ENCODE peak calls at places on chromosomes 5 and 9, in four cellular contexts. P is colonic mucosa, F is heart left ventricle, N is fibroblast of lung. B is an unnamed sample.

GRCh38 chr5:152560508-152561137 is 155.5 kb upstream of the NMUR2 start:
- DNase-seq in F (peak; percentile 71), P (peak; percentile 33), N (peak; percentile 65), B (peak; percentile 46)

GRCh38 chr9:136741885-136742568 is 713 bp downstream of the LCN10 start:
- DNase-seq in P (no peak), N (no peak), F (no peak), B (no peak)

GRCh38 chr5:172595591-172596455 is 45.2 kb upstream of the NEURL1B start:
- DNase-seq in P (no peak), F (no peak), N (no peak), B (no peak)

GRCh38 chr9:90458485-90458884 is 184.1 kb downstream of the DIRAS2 start:
- DNase-seq in N (no peak), F (no peak), P (peak; percentile 73), B (no peak)

GRCh38 chr9:114271556-114272510 is 51.1 kb upstream of the ORM1 start:
- DNase-seq in P (no peak), F (peak; percentile 68), N (peak; percentile 72), B (no peak)

GRCh38 chr5:53983568-53984465 is 326.6 kb downstream of the ARL15 start:
- DNase-seq in N (peak; percentile 33), F (no peak), P (no peak), B (peak; percentile 57)

GRCh38 chr5:96790851-96791513 is 16.8 kb downstream of the ERAP1 start:
- DNase-seq in F (no peak), P (no peak), N (peak; percentile 54), B (peak; percentile 41)

GRCh38 chr5:43042176-43042625 is 2.1 kb upstream of the ANXA2R start:
- DNase-seq in F (peak; percentile 81), P (peak; percentile 68), N (peak; percentile 76), B (peak; percentile 47)

GRCh38 chr5:56852228-56853000 is 37.1 kb downstream of the MAP3K1 start:
- DNase-seq in N (peak; percentile 52), F (no peak), P (no peak), B (peak; percentile 15)

GRCh38 chr5:40333459-40334241 is 346.1 kb upstream of the PTGER4 start:
- DNase-seq in N (peak; percentile 8), F (no peak), P (no peak), B (peak; percentile 54)

GRCh38 chr9:114662081-114662989 is 4.7 kb upstream of the TEX53 start:
- DNase-seq in N (peak; percentile 39), P (peak; percentile 63), F (no peak), B (peak; percentile 38)

GRCh38 chr9:114906922-114907571 is 23.3 kb downstream of the TNFSF8 start:
- DNase-seq in P (no peak), N (peak; percentile 59), F (no peak), B (peak; percentile 42)

GRCh38 chr9:14806941-14807340 is 84.4 kb upstream of the CER1 start:
- DNase-seq in F (no peak), N (peak; percentile 9), P (no peak), B (peak; percentile 80)

GRCh38 chr9:111715471-111715870 is 54.1 kb downstream of the GNG10 start:
- DNase-seq in N (no peak), P (no peak), F (no peak), B (no peak)

GRCh38 chr5:52690236-52690685 is 97.5 kb upstream of the ITGA1 start:
- DNase-seq in P (no peak), N (no peak), F (no peak), B (no peak)

GRCh38 chr9:19116391-19116790 is 10.9 kb downstream of the PLIN2 start:
- DNase-seq in F (peak; percentile 74), P (no peak), N (peak; percentile 83), B (peak; percentile 81)

GRCh38 chr5:141476132-141476909 is 555 bp downstream of the PCDHGC3 start:
- DNase-seq in P (peak; percentile 63), N (peak; percentile 84), F (peak; percentile 66), B (peak; percentile 52)

GRCh38 chr9:109206670-109207069 is 39.6 kb upstream of the FRRS1L start:
- DNase-seq in P (no peak), F (no peak), N (no peak), B (peak; percentile 34)

GRCh38 chr5:68251386-68251785 is 35.8 kb downstream of the PIK3R1 start:
- DNase-seq in P (no peak), N (no peak), F (peak; percentile 40), B (peak; percentile 52)

GRCh38 chr5:167889276-167889675 is 402.2 kb upstream of the WWC1 start:
- DNase-seq in P (no peak), N (no peak), F (no peak), B (no peak)

GRCh38 chr5:177333420-177334154 is 17.9 kb downstream of the LMAN2 start:
- DNase-seq in F (no peak), P (no peak), N (no peak), B (no peak)

GRCh38 chr5:113162770-113163169 is 186.2 kb downstream of the DCP2 start:
- DNase-seq in F (no peak), P (no peak), N (peak; percentile 44), B (peak; percentile 98)

GRCh38 chr5:124764992-124765611 is 18.7 kb upstream of the ZNF608 start:
- DNase-seq in F (no peak), P (no peak), N (no peak), B (no peak)

GRCh38 chr9:91374939-91375338 is 13.2 kb upstream of the AUH start:
- DNase-seq in F (no peak), N (peak; percentile 78), P (no peak), B (peak; percentile 10)

GRCh38 chr5:115838885-115839518 is 2.4 kb downstream of the ATG12 start:
- DNase-seq in P (no peak), F (peak; percentile 39), N (peak; percentile 72), B (peak; percentile 62)

GRCh38 chr9:91659529-91660294 is 236.1 kb upstream of the NFIL3 start:
- DNase-seq in N (peak; percentile 49), F (no peak), P (no peak), B (peak; percentile 34)

GRCh38 chr9:35757527-35758275 is 3.6 kb upstream of the MSMP start:
- DNase-seq in P (no peak), F (peak; percentile 51), N (no peak), B (peak; percentile 32)

GRCh38 chr9:7075154-7075553 is 317.4 kb downstream of the KDM4C start:
- DNase-seq in F (no peak), P (no peak), N (no peak), B (no peak)

GRCh38 chr9:130069048-130069447 is 15.3 kb downstream of the GPR107 start:
- DNase-seq in P (no peak), F (no peak), N (no peak), B (no peak)

GRCh38 chr9:130074391-130075115 is 20.8 kb downstream of the GPR107 start:
- DNase-seq in N (no peak), P (no peak), F (no peak), B (no peak)

GRCh38 chr9:130078547-130078946 is 24.8 kb downstream of the GPR107 start:
- DNase-seq in N (no peak), P (no peak), F (no peak), B (no peak)

GRCh38 chr9:130073373-130073772 is 19.7 kb downstream of the GPR107 start:
- DNase-seq in F (no peak), P (no peak), N (peak; percentile 36), B (no peak)

DNA sequence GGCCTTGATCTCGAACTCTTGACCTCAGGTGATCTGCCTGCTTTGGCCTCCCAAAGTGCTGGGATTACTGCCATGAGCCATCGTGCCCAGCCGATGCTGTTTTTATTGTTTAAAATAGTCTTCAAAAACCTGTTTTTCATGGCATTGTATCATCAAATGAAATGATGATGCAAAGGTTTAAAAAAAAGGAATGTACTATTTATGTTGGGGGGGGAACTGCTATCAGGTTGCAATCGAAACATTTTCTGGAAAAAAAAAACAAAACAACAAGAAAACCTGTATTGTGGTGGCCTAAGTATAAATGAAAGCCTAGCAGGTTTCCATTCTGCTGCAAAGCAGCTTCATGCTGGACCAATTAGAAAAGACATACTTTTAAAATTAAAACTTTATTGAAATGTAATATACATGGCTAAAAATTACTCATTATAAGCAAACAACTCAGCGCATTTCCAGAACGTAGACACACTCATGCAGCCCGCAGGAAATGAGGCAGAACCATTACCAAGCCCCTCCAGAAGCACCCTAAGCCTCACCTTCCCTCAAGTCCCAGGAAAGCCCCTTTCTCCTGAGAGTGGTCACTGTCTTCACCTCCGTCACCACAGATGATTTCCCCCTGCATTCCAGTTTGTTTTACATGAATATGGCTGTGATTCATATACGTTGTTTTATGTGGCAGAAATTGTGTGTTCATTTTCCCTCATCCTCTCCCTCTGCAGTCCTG is 19.0 kb downstream of the GPR107 start:
- DNase-seq in P (no peak), N (no peak), F (no peak), B (peak; percentile 82)
- H3K4me3 ChIP-seq in P (no peak overlapping the region), N (no peak overlapping the region), F (no peak overlapping the region), B (no peak overlapping the region)

GRCh38 chr9:97389249-97389648 is 22.6 kb upstream of the TDRD7 start:
- DNase-seq in F (no peak), N (no peak), P (no peak), B (no peak)

GRCh38 chr9:97387504-97387886 is 24.4 kb upstream of the TDRD7 start:
- DNase-seq in F (no peak), N (no peak), P (no peak), B (no peak)

GRCh38 chr9:97388721-97389238 is 23.1 kb upstream of the TDRD7 start:
- DNase-seq in P (no peak), N (no peak), F (no peak), B (no peak)

GRCh38 chr9:97386733-97387503 is 25.0 kb upstream of the TDRD7 start:
- DNase-seq in F (peak; percentile 75), N (peak; percentile 63), P (peak; percentile 88), B (peak; percentile 35)

GRCh38 chr9:97387936-97388684 is 23.8 kb upstream of the TDRD7 start:
- DNase-seq in P (no peak), N (no peak), F (no peak), B (no peak)
- H3K27me3 ChIP-seq in P (no peaks in the 10 kb centered on the region), N (peaks cover 2% of the 10 kb centered on the region), F (no peaks in the 10 kb centered on the region), B (peaks cover under 1% of the 10 kb centered on the region)

GRCh38 chr9:81671880-81672280 is 17.5 kb downstream of the TLE1 start:
- DNase-seq in N (peak; percentile 96), P (peak; percentile 69), F (peak; percentile 90), B (no peak)

GRCh38 chr9:81673310-81673709 is 16.0 kb downstream of the TLE1 start:
- DNase-seq in F (no peak), N (no peak), P (no peak), B (no peak)

GRCh38 chr9:81666123-81666522 is 23.2 kb downstream of the TLE1 start:
- DNase-seq in F (no peak), N (no peak), P (no peak), B (peak; percentile 97)

GRCh38 chr9:81665514-81665838 is 23.9 kb downstream of the TLE1 start:
- DNase-seq in N (peak; percentile 31), F (no peak), P (no peak), B (no peak)

DNA sequence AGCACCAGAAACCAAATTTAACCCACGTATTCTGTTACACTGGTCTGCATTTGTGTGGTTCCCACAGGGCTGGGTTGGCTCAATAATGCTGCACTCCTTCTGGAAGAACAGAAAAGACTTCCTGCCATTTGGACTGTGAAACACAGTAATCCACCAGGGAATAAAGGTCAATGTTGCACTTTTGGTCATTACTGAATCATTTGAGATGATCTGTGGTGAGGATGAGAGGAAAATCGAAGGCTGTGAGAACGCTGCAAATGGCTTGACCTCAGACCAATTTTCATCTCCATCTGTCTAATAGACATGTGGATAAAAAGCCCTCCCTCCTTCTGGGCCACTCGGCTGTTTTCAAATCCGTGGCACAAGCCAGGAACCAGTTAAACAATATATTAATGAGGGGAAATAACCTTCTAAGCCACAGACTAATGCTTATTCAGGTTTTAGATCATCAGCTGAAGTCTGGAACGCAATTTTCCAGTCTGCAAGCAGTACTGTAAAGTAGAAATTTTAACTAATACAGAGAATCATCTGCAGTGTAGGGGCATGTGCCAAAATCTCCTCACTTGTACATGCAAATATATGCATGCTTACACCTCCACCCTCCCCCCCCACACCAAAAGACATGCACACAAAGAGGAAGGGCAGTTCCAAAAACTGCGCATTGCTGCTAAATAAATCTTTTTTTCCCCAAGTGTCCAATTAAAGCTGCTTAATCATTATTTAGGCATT is 20.2 kb downstream of the TLE1 start:
- DNase-seq in N (peak; percentile 65), P (no peak), F (no peak), B (no peak)
- H3K4me3 ChIP-seq in N (no peak overlapping the region), P (no peak overlapping the region), F (no peak overlapping the region), B (no peak overlapping the region)

GRCh38 chr9:121283072-121283398 is 15.1 kb downstream of the GSN start:
- DNase-seq in F (no peak), P (no peak), N (no peak), B (no peak)
- H3K27me3 ChIP-seq in F (no peaks in the 10 kb centered on the region), P (no peaks in the 10 kb centered on the region), N (no peaks in the 10 kb centered on the region), B (no peaks in the 10 kb centered on the region)

B was measured in bronchial epithelial cell.